ENCODE peak calls at places on chromosomes 7 and 10, in nine cellular contexts. W is HL-60, I is pancreas, P is gastrocnemius medialis, Z is A549, T is HepG2, A is body of pancreas, B is psoas muscle, E is brain microvascular endothelial cell. J is an unnamed sample.

GRCh38 chr7:110358028-110358427 is 732.9 kb upstream of the LRRN3 start:
- DNase-seq in P (no peak), B (no peak), Z (no peak), I (no peak), W (no peak), T (no peak), E (peak; percentile 68), A (no peak), J (no peak)

GRCh38 chr7:64045301-64046040 is at the start of gene ZNF727:
- DNase-seq in P (peak; percentile 68), T (no peak), I (peak; percentile 81), W (no peak), E (no peak), A (peak; percentile 85), Z (no peak), B (peak; percentile 83), J (peak; percentile 58)

GRCh38 chr10:122699796-122700466 is at the start of gene C10orf120:
- DNase-seq in I (no peak), P (no peak), B (no peak), W (no peak), A (no peak), T (no peak), Z (no peak), E (no peak), J (no peak)

GRCh38 chr10:20870839-20871238 is 26.3 kb downstream of the NEBL start:
- DNase-seq in A (no peak), T (no peak), W (no peak), P (no peak), B (no peak), E (no peak), I (no peak), Z (no peak), J (no peak)

GRCh38 chr7:25820432-25821040 is 331.5 kb upstream of the NFE2L3 start:
- DNase-seq in B (no peak), W (no peak), Z (peak; percentile 26), T (no peak), I (no peak), E (no peak), A (peak; percentile 27), P (no peak), J (no peak)

GRCh38 chr10:60572511-60573194 is 183.0 kb upstream of the ANK3 start:
- DNase-seq in P (peak; percentile 13), I (peak; percentile 33), A (peak; percentile 62), Z (no peak), E (peak; percentile 70), B (no peak), W (no peak), T (peak; percentile 12), J (peak; percentile 15)

GRCh38 chr7:33959676-33960075 is 54.3 kb downstream of the BMPER start:
- DNase-seq in T (no peak), I (no peak), A (no peak), B (no peak), P (no peak), W (no peak), Z (no peak), E (no peak), J (no peak)

GRCh38 chr7:134737561-134738353 is 41.7 kb upstream of the CALD1 start:
- DNase-seq in Z (no peak), I (no peak), A (no peak), T (no peak), W (peak; percentile 36), B (no peak), E (peak; percentile 93), P (no peak), J (no peak)

GRCh38 chr10:30058570-30059132 is 735 bp downstream of the JCAD start:
- DNase-seq in A (no peak), P (no peak), W (no peak), I (no peak), T (no peak), B (no peak), Z (peak; percentile 22), E (no peak), J (no peak)

GRCh38 chr7:141466151-141466904 is 84.9 kb upstream of the AGK start:
- DNase-seq in T (no peak), A (no peak), I (no peak), Z (no peak), P (no peak), W (no peak), E (no peak), B (no peak), J (no peak)

GRCh38 chr7:96418600-96418999 is 96.7 kb upstream of the SLC25A13 start:
- DNase-seq in I (no peak), W (no peak), E (no peak), P (no peak), T (no peak), Z (no peak), A (no peak), B (no peak), J (no peak)

GRCh38 chr7:118214051-118214832 is 10.3 kb upstream of the ANKRD7 start:
- DNase-seq in Z (peak; percentile 71), W (no peak), A (peak; percentile 90), I (peak; percentile 72), E (peak; percentile 70), T (no peak), P (peak; percentile 64), B (peak; percentile 85), J (peak; percentile 65)

GRCh38 chr7:22647451-22648257 is 79.3 kb upstream of the IL6 start:
- DNase-seq in W (no peak), I (no peak), E (peak; percentile 96), T (no peak), Z (no peak), P (no peak), B (no peak), A (no peak), J (no peak)

GRCh38 chr7:24477807-24478655 is 95.2 kb upstream of the PALS2 start:
- DNase-seq in E (peak; percentile 90), A (peak; percentile 39), Z (peak; percentile 63), B (no peak), I (peak; percentile 19), P (peak; percentile 21), W (no peak), T (peak; percentile 89), J (no peak)

GRCh38 chr10:79331709-79332108 is 15.6 kb upstream of the PPIF start:
- DNase-seq in E (peak; percentile 93), Z (peak; percentile 80), I (no peak), B (no peak), T (no peak), A (no peak), W (peak; percentile 46), P (no peak), J (no peak)

GRCh38 chr7:7757576-7757975 is 39.2 kb upstream of the RPA3 start:
- DNase-seq in E (no peak), W (no peak), I (no peak), P (no peak), B (no peak), Z (no peak), T (no peak), A (no peak), J (no peak)

GRCh38 chr10:16583382-16583781 is 61.7 kb upstream of the C1QL3 start:
- DNase-seq in E (no peak), P (no peak), B (no peak), I (no peak), A (no peak), Z (no peak), T (peak; percentile 4), W (no peak), J (no peak)

GRCh38 chr7:157699357-157700013 is 362.7 kb downstream of the DNAJB6 start:
- DNase-seq in I (no peak), W (no peak), T (no peak), Z (no peak), B (no peak), E (no peak), P (no peak), A (no peak), J (no peak)

GRCh38 chr10:73855413-73855812 is 18.9 kb downstream of the CAMK2G start:
- DNase-seq in T (no peak), E (no peak), P (no peak), A (no peak), I (no peak), B (no peak), Z (no peak), W (no peak), J (no peak)

GRCh38 chr7:18558910-18559309 is 63.4 kb downstream of the HDAC9 start:
- DNase-seq in I (no peak), B (no peak), W (no peak), A (no peak), P (no peak), E (no peak), Z (no peak), T (no peak), J (no peak)
- H3K27ac ChIP-seq in I (no peak overlapping the region), B (no peak overlapping the region), W (no peak overlapping the region), A (no peak overlapping the region), P (no peak overlapping the region), E (no peak overlapping the region), Z (no peak overlapping the region), T (no peak overlapping the region), J (no peak overlapping the region)

GRCh38 chr7:35465791-35466336 is 212.0 kb upstream of the TBX20 start:
- DNase-seq in B (no peak), E (no peak), P (no peak), Z (no peak), I (peak; percentile 29), W (no peak), A (peak; percentile 59), T (no peak), J (no peak)
- H3K4me3 ChIP-seq in B (no peak overlapping the region), E (no peak overlapping the region), P (no peak overlapping the region), Z (no peak overlapping the region), I (no peak overlapping the region), W (no peak overlapping the region), A (no peak overlapping the region), T (no peak overlapping the region), J (no peak overlapping the region)

GRCh38 chr10:102642553-102643345 is 1.5 kb upstream of the TRIM8 start:
- DNase-seq in I (peak; percentile 72), T (peak; percentile 50), P (peak; percentile 51), B (peak; percentile 80), Z (no peak), W (peak; percentile 31), E (peak; percentile 56), A (peak; percentile 74), J (peak; percentile 75)
- TF ChIP-seq CTCF in I (no peak), T (no peak), P (no peak), B (no peak), Z (no peak), W (no peak), E (no peak), A (no peak), J (no peak)

GRCh38 chr7:151342102-151342646 is 562 bp downstream of the NUB1 start:
- DNase-seq in P (no peak), A (no peak), T (no peak), Z (no peak), I (no peak), E (no peak), W (no peak), B (no peak), J (no peak)

GRCh38 chr7:151340794-151341356 is 737 bp upstream of the NUB1 start:
- DNase-seq in B (no peak), W (no peak), E (no peak), P (no peak), A (no peak), I (no peak), T (no peak), Z (no peak), J (no peak)

GRCh38 chr7:151338809-151339208 is 2.8 kb upstream of the NUB1 start:
- DNase-seq in I (no peak), T (no peak), A (no peak), E (no peak), P (no peak), B (no peak), Z (no peak), W (no peak), J (no peak)

GRCh38 chr7:151341357-151342101 is at the start of gene NUB1:
- DNase-seq in T (peak; percentile 74), I (peak; percentile 95), Z (peak; percentile 73), E (peak; percentile 75), B (peak; percentile 96), A (peak; percentile 95), P (peak; percentile 89), W (peak; percentile 82), J (peak; percentile 92)

GRCh38 chr7:151339651-151340377 is 1.8 kb upstream of the NUB1 start:
- DNase-seq in E (no peak), P (no peak), Z (no peak), I (no peak), T (peak; percentile 45), A (no peak), B (no peak), W (peak; percentile 78), J (no peak)
- H3K27ac ChIP-seq in E (no peak overlapping the region), P (no peak overlapping the region), Z (no peak overlapping the region), I (peak overlapping the region; percentile 41), T (peak overlapping the region; percentile 58), A (no peak overlapping the region), B (no peak overlapping the region), W (peak overlapping the region; percentile 77), J (no peak overlapping the region)